ENCODE peak calls at places on chromosomes 11 and 22, in six cellular contexts. F is epithelial cell of esophagus, H is islet precursor cell, Z is stromal cell of bone marrow, N is KBM-7, U is GM04504. V is an unnamed sample.
A peak's percentile ranks its signal among the peaks of the same experiment; 100 is the strongest.

GRCh38 chr22:50731811-50732624 is 6.0 kb upstream of the ACR start:
- DNase-seq in U (no peak), N (peak; percentile 66), Z (peak; percentile 8), F (peak; percentile 66), H (no peak), V (peak; percentile 51)

GRCh38 chr11:113540416-113541330 is 65.5 kb upstream of the DRD2 start:
- DNase-seq in U (no peak), H (no peak), Z (no peak), F (no peak), N (no peak), V (no peak)

GRCh38 chr22:39240841-39241631 is 3.7 kb downstream of the PDGFB start:
- DNase-seq in N (no peak), Z (no peak), U (no peak), F (peak; percentile 76), H (peak; percentile 93), V (peak; percentile 69)

GRCh38 chr11:67276821-67277230 is 10.6 kb downstream of the GRK2 start:
- DNase-seq in F (no peak), H (no peak), N (peak; percentile 97), Z (peak; percentile 40), U (no peak), V (peak; percentile 68)

GRCh38 chr11:128346808-128347207 is 240.6 kb downstream of the ETS1 start:
- DNase-seq in N (no peak), Z (peak; percentile 61), U (no peak), F (peak; percentile 91), H (no peak), V (no peak)

GRCh38 chr11:72864692-72865655 is 50.8 kb downstream of the ATG16L2 start:
- DNase-seq in N (no peak), F (peak; percentile 3), H (no peak), U (no peak), Z (peak; percentile 84), V (peak; percentile 34)

GRCh38 chr22:42164901-42165300 is 34.3 kb upstream of the CYP2D6 start:
- DNase-seq in Z (no peak), N (no peak), U (no peak), H (no peak), F (no peak), V (no peak)

GRCh38 chr11:111454561-111455192 is 57.5 kb downstream of the BTG4 start:
- DNase-seq in F (peak; percentile 88), Z (peak; percentile 38), H (peak; percentile 87), N (peak; percentile 30), U (no peak), V (peak; percentile 40)

GRCh38 chr11:122784325-122785155 is 53.8 kb upstream of the CRTAM start:
- DNase-seq in H (peak; percentile 81), U (peak; percentile 75), N (no peak), F (peak; percentile 92), Z (peak; percentile 95), V (no peak)

GRCh38 chr11:68044145-68044813 is 5.5 kb downstream of the TCIRG1 start:
- DNase-seq in N (no peak), U (no peak), H (no peak), Z (no peak), F (no peak), V (no peak)

GRCh38 chr11:113796663-113797259 is 17.2 kb downstream of the CLDN25 start:
- DNase-seq in Z (peak; percentile 23), U (no peak), F (peak; percentile 60), N (peak; percentile 52), H (no peak), V (no peak)

GRCh38 chr11:125062196-125062930 is 742 bp upstream of the SLC37A2 start:
- DNase-seq in U (no peak), Z (no peak), H (no peak), F (no peak), N (no peak), V (no peak)

GRCh38 chr11:65941720-65942310 is 3.5 kb upstream of the TSGA10IP start:
- DNase-seq in Z (no peak), N (no peak), F (no peak), H (no peak), U (no peak), V (no peak)

GRCh38 chr11:2774173-2775082 is 74.6 kb upstream of the KCNQ1OT1 start:
- DNase-seq in F (no peak), H (peak; percentile 48), Z (no peak), N (no peak), U (no peak), V (no peak)

GRCh38 chr22:37273126-37273845 is 9.0 kb upstream of the CYTH4 start:
- DNase-seq in H (no peak), Z (peak; percentile 59), N (no peak), U (no peak), F (no peak), V (no peak)

GRCh38 chr11:130642994-130643393 is 194.5 kb downstream of the ADAMTS15 start:
- DNase-seq in Z (no peak), F (no peak), U (no peak), N (no peak), H (no peak), V (no peak)

GRCh38 chr22:33921576-33922181 is 1.4 kb upstream of the LARGE1 start:
- DNase-seq in H (peak; percentile 83), Z (no peak), F (peak; percentile 5), U (no peak), N (peak; percentile 18), V (peak; percentile 67)

GRCh38 chr22:37237371-37238268 is 6.4 kb downstream of the RAC2 start:
- DNase-seq in H (no peak), Z (no peak), U (no peak), N (no peak), F (no peak), V (no peak)

GRCh38 chr11:70456921-70457532 is 58.7 kb downstream of the CTTN start:
- DNase-seq in N (no peak), U (peak; percentile 44), Z (peak; percentile 38), H (peak; percentile 68), F (no peak), V (no peak)

GRCh38 chr11:65826972-65827773 is 6.6 kb upstream of the SNX32 start:
- DNase-seq in F (no peak), U (no peak), N (no peak), Z (no peak), H (no peak), V (no peak)

GRCh38 chr22:29385748-29386147 is 2.6 kb downstream of the AP1B1 start:
- DNase-seq in Z (no peak), H (no peak), F (peak; percentile 24), N (peak; percentile 61), U (no peak), V (no peak)

GRCh38 chr22:49010086-49010863 is 817.4 kb downstream of the BRD1 start:
- DNase-seq in Z (no peak), U (no peak), F (no peak), H (no peak), N (no peak), V (no peak)

GRCh38 chr11:104581246-104581980 is 316.8 kb downstream of the CASP12 start:
- DNase-seq in F (peak; percentile 52), H (no peak), N (no peak), Z (no peak), U (no peak), V (no peak)

GRCh38 chr11:18727499-18728236 is 1.7 kb upstream of the IGSF22 start:
- DNase-seq in H (peak; percentile 83), Z (no peak), N (peak; percentile 55), F (peak; percentile 41), U (no peak), V (peak; percentile 43)